ENCODE peak calls at places on chromosomes 1 and 21, in four cellular contexts. Q is mucosa of descending colon, C is GM23248, H is HFF-Myc. G is an unnamed sample.
A peak's percentile ranks its signal among the peaks of the same experiment; 100 is the strongest.

GRCh38 chr1:93740601-93741031 is 59.0 kb upstream of the BCAR3 start:
- DNase-seq in Q (no peak), C (no peak), H (no peak), G (no peak)

GRCh38 chr1:26055041-26055440 is 9.1 kb upstream of the SLC30A2 start:
- DNase-seq in H (no peak), C (no peak), Q (no peak), G (no peak)

GRCh38 chr1:178688244-178688643 is 36.8 kb upstream of the RALGPS2 start:
- DNase-seq in Q (no peak), H (no peak), C (peak; percentile 34), G (no peak)

GRCh38 chr1:245797592-245798366 is 643.0 kb downstream of the KIF26B start:
- DNase-seq in H (no peak), Q (no peak), C (peak; percentile 34), G (no peak)

GRCh38 chr1:51222136-51222787 is 13.8 kb upstream of the RNF11 start:
- DNase-seq in C (no peak), Q (no peak), H (no peak), G (no peak)

GRCh38 chr1:237562247-237562823 is 328.4 kb downstream of the ZP4 start:
- DNase-seq in Q (no peak), H (peak; percentile 22), C (peak; percentile 73), G (peak; percentile 70)

GRCh38 chr1:183032122-183032921 is 9.1 kb downstream of the LAMC1 start:
- DNase-seq in C (no peak), H (no peak), Q (no peak), G (no peak)

GRCh38 chr1:27887215-27888035 is 15.1 kb downstream of the THEMIS2 start:
- DNase-seq in C (no peak), Q (no peak), H (no peak), G (no peak)

GRCh38 chr1:178417858-178418257 is 78.9 kb downstream of the CLEC20A start:
- DNase-seq in Q (no peak), H (peak; percentile 53), C (peak; percentile 88), G (no peak)

GRCh38 chr1:26127235-26128163 is 15.9 kb downstream of the PDIK1L start:
- DNase-seq in H (no peak), Q (no peak), C (no peak), G (no peak)

GRCh38 chr21:21163904-21164303 is 165.7 kb downstream of the NCAM2 start:
- DNase-seq in Q (no peak), H (peak; percentile 22), C (peak; percentile 84), G (peak; percentile 80)

GRCh38 chr1:24779689-24780464 is 34.6 kb downstream of the CLIC4 start:
- DNase-seq in C (no peak), Q (no peak), H (no peak), G (no peak)

GRCh38 chr1:224637510-224637909 is 21.4 kb downstream of the CNIH3 start:
- DNase-seq in C (peak; percentile 81), Q (no peak), H (no peak), G (no peak)

GRCh38 chr1:101833312-101833711 is 163.4 kb downstream of the OLFM3 start:
- DNase-seq in C (no peak), Q (no peak), H (no peak), G (no peak)

GRCh38 chr1:165826565-165826964 is 849 bp upstream of the UCK2 start:
- DNase-seq in H (no peak), C (no peak), Q (no peak), G (no peak)
- H3K4me3 ChIP-seq in H (no peak overlapping the region), C (peak overlapping the region; percentile 82), Q (no peak overlapping the region), G (peak overlapping the region; percentile 79)

GRCh38 chr1:198922638-198923430 is 284.0 kb downstream of the PTPRC start:
- DNase-seq in C (no peak), Q (no peak), H (no peak), G (no peak)

GRCh38 chr1:198923940-198924339 is 285.1 kb downstream of the PTPRC start:
- DNase-seq in C (no peak), H (no peak), Q (no peak), G (no peak)

GRCh38 chr1:198915327-198916231 is 276.7 kb downstream of the PTPRC start:
- DNase-seq in H (no peak), Q (no peak), C (no peak), G (no peak)

GRCh38 chr1:198918920-198919319 is 280.1 kb downstream of the PTPRC start:
- DNase-seq in H (no peak), C (peak; percentile 24), Q (no peak), G (no peak)

GRCh38 chr1:198919667-198920398 is 281.0 kb downstream of the PTPRC start:
- DNase-seq in Q (no peak), H (no peak), C (no peak), G (no peak)
- H3K4me3 ChIP-seq in Q (no peak overlapping the region), H (no peak overlapping the region), C (no peak overlapping the region), G (no peak overlapping the region)

GRCh38 chr1:43304771-43305300 is 4.1 kb downstream of the TIE1 start:
- DNase-seq in H (no peak), C (no peak), Q (no peak), G (no peak)

GRCh38 chr1:43305461-43305860 is 4.7 kb downstream of the TIE1 start:
- DNase-seq in H (no peak), C (no peak), Q (no peak), G (no peak)

GRCh38 chr1:43303477-43304286 is 2.9 kb downstream of the TIE1 start:
- DNase-seq in C (no peak), H (no peak), Q (peak; percentile 48), G (no peak)

GRCh38 chr1:43302721-43303476 is 2.1 kb downstream of the TIE1 start:
- DNase-seq in H (no peak), C (peak; percentile 48), Q (peak; percentile 69), G (no peak)

GRCh38 chr1:43304287-43304615 is 3.5 kb downstream of the TIE1 start:
- DNase-seq in C (no peak), Q (no peak), H (no peak), G (no peak)
- H3K4me3 ChIP-seq in C (no peak overlapping the region), Q (no peak overlapping the region), H (no peak overlapping the region), G (no peak overlapping the region)

GRCh38 chr21:25970254-25970930 is 200.2 kb downstream of the APP start:
- DNase-seq in C (no peak), H (no peak), Q (no peak), G (peak; percentile 62)

GRCh38 chr21:25964009-25964408 is 206.6 kb downstream of the APP start:
- DNase-seq in Q (no peak), H (no peak), C (no peak), G (no peak)

GRCh38 chr21:25966308-25966707 is 204.3 kb downstream of the APP start:
- DNase-seq in Q (no peak), H (no peak), C (no peak), G (no peak)

GRCh38 chr21:25964926-25965325 is 205.6 kb downstream of the APP start:
- DNase-seq in Q (no peak), C (no peak), H (no peak), G (no peak)

GRCh38 chr21:25967566-25968438 is 202.8 kb downstream of the APP start:
- DNase-seq in Q (no peak), H (no peak), C (no peak), G (no peak)
- H3K4me3 ChIP-seq in Q (no peak overlapping the region), H (no peak overlapping the region), C (no peak overlapping the region), G (no peak overlapping the region)

GRCh38 chr1:48245106-48245505 is 22.6 kb downstream of the SLC5A9 start:
- DNase-seq in H (no peak), Q (no peak), C (no peak), G (no peak)
- H3K4me3 ChIP-seq in H (no peak overlapping the region), Q (no peak overlapping the region), C (no peak overlapping the region), G (no peak overlapping the region)

GRCh38 chr1:205340674-205341073 is 16.0 kb downstream of the KLHDC8A start:
- DNase-seq in Q (no peak), H (no peak), C (no peak), G (no peak)

GRCh38 chr1:205344010-205344808 is 12.5 kb downstream of the KLHDC8A start:
- DNase-seq in H (no peak), Q (peak; percentile 62), C (peak; percentile 49), G (no peak)

GRCh38 chr1:205346956-205347574 is 9.7 kb downstream of the KLHDC8A start:
- DNase-seq in Q (no peak), C (peak; percentile 26), H (no peak), G (no peak)

GRCh38 chr1:205345761-205346160 is 11.0 kb downstream of the KLHDC8A start:
- DNase-seq in Q (no peak), H (no peak), C (no peak), G (no peak)

GRCh38 chr1:205343431-205344009 is 13.2 kb downstream of the KLHDC8A start:
- DNase-seq in C (peak; percentile 35), Q (peak; percentile 46), H (no peak), G (no peak)
- H3K4me3 ChIP-seq in C (peak overlapping the region; percentile 45), Q (no peak overlapping the region), H (peak overlapping the region; percentile 28), G (peak overlapping the region; percentile 36)

GRCh38 chr21:45308211-45309068 is 20.7 kb upstream of the POFUT2 start:
- DNase-seq in Q (peak; percentile 19), C (no peak), H (no peak), G (no peak)
- H3K4me3 ChIP-seq in Q (no peak overlapping the region), C (no peak overlapping the region), H (no peak overlapping the region), G (no peak overlapping the region)

GRCh38 chr1:54338479-54338878 is 67.7 kb downstream of the SSBP3 start:
- DNase-seq in Q (no peak), H (no peak), C (no peak), G (no peak)

GRCh38 chr1:54337928-54338327 is 68.3 kb downstream of the SSBP3 start:
- DNase-seq in C (peak; percentile 47), H (no peak), Q (no peak), G (no peak)

GRCh38 chr1:54336121-54336520 is 70.1 kb downstream of the SSBP3 start:
- DNase-seq in Q (no peak), H (no peak), C (no peak), G (no peak)

GRCh38 chr1:54335396-54336056 is 70.7 kb downstream of the SSBP3 start:
- DNase-seq in C (peak; percentile 96), Q (no peak), H (peak; percentile 94), G (no peak)

DNA sequence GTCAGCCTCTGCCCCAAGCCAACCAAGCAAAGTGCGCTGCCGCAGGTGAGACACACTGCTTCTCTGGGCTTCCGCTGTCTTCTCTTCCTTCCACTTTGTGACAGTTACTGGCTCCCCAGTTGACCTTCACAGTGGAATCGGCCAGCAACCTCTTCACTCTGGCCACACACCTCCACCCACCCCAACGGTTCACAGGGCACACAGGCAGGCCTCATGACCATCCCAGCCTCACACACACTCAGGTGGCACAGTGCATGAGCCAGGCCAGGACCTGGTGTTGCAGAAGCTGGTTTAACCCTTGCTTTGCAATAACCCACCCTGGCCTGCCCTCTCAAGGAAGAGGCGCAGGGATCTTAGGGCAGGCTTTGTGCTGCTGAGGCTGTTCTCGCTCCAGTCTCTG is 69.2 kb downstream of the SSBP3 start:
- DNase-seq in H (no peak), C (no peak), Q (no peak), G (no peak)
- H3K4me3 ChIP-seq in H (no peak overlapping the region), C (no peak overlapping the region), Q (no peak overlapping the region), G (no peak overlapping the region)

GRCh38 chr1:39086386-39087108 is 60.4 kb downstream of the NDUFS5 start:
- DNase-seq in Q (no peak), C (peak; percentile 54), H (no peak), G (no peak)
- H3K4me3 ChIP-seq in Q (no peak overlapping the region), C (no peak overlapping the region), H (no peak overlapping the region), G (no peak overlapping the region)

GRCh38 chr1:228457396-228458176 is 29.6 kb upstream of the RNF187 start:
- DNase-seq in Q (peak; percentile 86), C (peak; percentile 98), H (peak; percentile 99), G (peak; percentile 95)

GRCh38 chr1:228460830-228461229 is 26.4 kb upstream of the RNF187 start:
- DNase-seq in Q (no peak), C (no peak), H (no peak), G (no peak)

GRCh38 chr1:228457017-228457395 is 30.2 kb upstream of the RNF187 start:
- DNase-seq in C (peak; percentile 18), H (no peak), Q (no peak), G (no peak)

GRCh38 chr1:228456252-228457016 is 30.7 kb upstream of the RNF187 start:
- DNase-seq in H (no peak), Q (no peak), C (no peak), G (no peak)

GRCh38 chr1:228459091-228459993 is 27.8 kb upstream of the RNF187 start:
- DNase-seq in H (peak; percentile 65), C (peak; percentile 89), Q (peak; percentile 70), G (peak; percentile 40)
- H3K4me3 ChIP-seq in H (peak overlapping the region; percentile 81), C (peak overlapping the region; percentile 78), Q (no peak overlapping the region), G (peak overlapping the region; percentile 70)

G was measured in LNCaP clone FGC.